ENCODE peak calls at places on chromosomes 11 and 22, in five cellular contexts. P is OCI-LY7; C is lung; M is naive thymus-derived CD4-positive, alpha-beta T cell; T is adrenal gland. N is an unnamed sample. For H3K4me1, the result is how much of the 10 kb centered on the place peaks cover.

GRCh38 chr11:76700177-76701100 is 29.9 kb upstream of the LRRC32 start:
- DNase-seq in P (no peak), C (peak), M (no peak), T (peak), N (peak)

GRCh38 chr22:46576556-46577351 is 39.3 kb upstream of the CELSR1 start:
- DNase-seq in P (peak), C (no peak), M (peak), T (peak), N (peak)

GRCh38 chr11:114132944-114133394 is 73.5 kb downstream of the ZBTB16 start:
- DNase-seq in P (no peak), C (no peak), M (no peak), T (no peak), N (no peak)

GRCh38 chr11:63602296-63602695 is 11.9 kb downstream of the PLAAT3 start:
- DNase-seq in P (no peak), C (no peak), M (no peak), T (peak), N (no peak)

GRCh38 chr11:25953015-25953414 is 378.9 kb upstream of the ANO3 start:
- DNase-seq in P (no peak), C (no peak), M (no peak), T (no peak), N (no peak)

GRCh38 chr11:11416502-11416901 is 63.5 kb upstream of the CSNK2A3 start:
- DNase-seq in P (no peak), C (no peak), M (no peak), T (peak), N (no peak)

GRCh38 chr11:61777234-61778090 is 14.9 kb downstream of the TMEM258 start:
- DNase-seq in P (no peak), C (no peak), M (peak), T (peak), N (no peak)

GRCh38 chr22:23182289-23183106 is 2.2 kb downstream of the BCR start:
- DNase-seq in P (peak), C (no peak), M (peak), T (peak), N (no peak)

GRCh38 chr11:6650980-6651379 is 4.6 kb downstream of the DCHS1 start:
- DNase-seq in P (no peak), C (no peak), M (no peak), T (no peak), N (no peak)

GRCh38 chr11:69892237-69892985 is 73.2 kb upstream of the FGF3 start:
- DNase-seq in P (no peak), C (no peak), M (no peak), T (no peak), N (peak)

GRCh38 chr22:47198801-47199251 is 436.4 kb downstream of the TBC1D22A start:
- DNase-seq in P (no peak), C (peak), M (no peak), T (no peak), N (no peak)

GRCh38 chr22:20494978-20495860 is at the start of gene KLHL22:
- DNase-seq in P (peak), C (peak), M (no peak), T (peak), N (peak)

GRCh38 chr11:35183526-35183925 is 44.6 kb downstream of the CD44 start:
- DNase-seq in P (no peak), C (no peak), M (no peak), T (no peak), N (no peak)

GRCh38 chr11:71247551-71248250 is 4.7 kb downstream of the SHANK2 start:
- DNase-seq in P (no peak), C (no peak), M (no peak), T (no peak), N (no peak)

GRCh38 chr11:62195945-62196344 is 5.9 kb downstream of the SCGB1D1 start:
- DNase-seq in P (no peak), C (no peak), M (no peak), T (no peak), N (no peak)

GRCh38 chr11:116607027-116607426 is 165.8 kb downstream of the BUD13 start:
- DNase-seq in P (no peak), C (no peak), M (no peak), T (no peak), N (no peak)

GRCh38 chr11:121929581-121929980 is 186.4 kb downstream of the BLID start:
- DNase-seq in P (no peak), C (no peak), M (no peak), T (peak), N (peak)

GRCh38 chr11:17683378-17684161 is 35.8 kb upstream of the MYOD1 start:
- DNase-seq in P (no peak), C (no peak), M (no peak), T (no peak), N (no peak)

GRCh38 chr11:19951558-19952083 is 208.7 kb downstream of the DBX1 start:
- DNase-seq in P (peak), C (no peak), M (peak), T (no peak), N (no peak)

GRCh38 chr22:37088750-37089408 is 20.6 kb downstream of the TMPRSS6 start:
- DNase-seq in P (no peak), C (no peak), M (no peak), T (no peak), N (no peak)

GRCh38 chr11:125404811-125405481 is 91.1 kb downstream of the FEZ1 start:
- DNase-seq in P (peak), C (peak), M (peak), T (peak), N (peak)

GRCh38 chr11:44570411-44571155 is 5.1 kb downstream of the CD82 start:
- DNase-seq in P (no peak), C (no peak), M (no peak), T (no peak), N (no peak)

GRCh38 chr11:44573333-44573732 is 7.9 kb downstream of the CD82 start:
- DNase-seq in P (no peak), C (no peak), M (no peak), T (no peak), N (no peak)

GRCh38 chr11:44572431-44572830 is 7.0 kb downstream of the CD82 start:
- DNase-seq in P (no peak), C (no peak), M (no peak), T (no peak), N (no peak)

GRCh38 chr11:44574620-44575287 is 9.3 kb downstream of the CD82 start:
- DNase-seq in P (peak), C (no peak), M (peak), T (no peak), N (no peak)

GRCh38 chr11:44572884-44573283 is 7.4 kb downstream of the CD82 start:
- DNase-seq in P (no peak), C (no peak), M (no peak), T (no peak), N (no peak)
- H3K4me1 ChIP-seq in P (under half), C (under half), M (half or more), T (under half), N (under half)

GRCh38 chr11:128465946-128466688 is 121.2 kb downstream of the ETS1 start:
- DNase-seq in P (no peak), C (no peak), M (no peak), T (no peak), N (no peak)
- H3K4me1 ChIP-seq in P (half or more), C (under half), M (half or more), T (under half), N (under half)

GRCh38 chr11:67410369-67410831 is 5.1 kb upstream of the CARNS1 start:
- DNase-seq in P (no peak), C (no peak), M (no peak), T (no peak), N (no peak)
- H3K4me1 ChIP-seq in P (half or more), C (under half), M (half or more), T (under half), N (under half)

GRCh38 chr11:107123022-107123421 is 104.7 kb upstream of the GUCY1A2 start:
- DNase-seq in P (no peak), C (no peak), M (no peak), T (no peak), N (no peak)
- H3K4me1 ChIP-seq in P (under half), C (under half), M (under half), T (under half), N (under half)

GRCh38 chr11:112584674-112585073 is 324.0 kb upstream of the PLET1 start:
- DNase-seq in P (peak), C (no peak), M (no peak), T (no peak), N (peak)
- H3K4me1 ChIP-seq in P (under half), C (under half), M (under half), T (under half), N (under half)

DNA sequence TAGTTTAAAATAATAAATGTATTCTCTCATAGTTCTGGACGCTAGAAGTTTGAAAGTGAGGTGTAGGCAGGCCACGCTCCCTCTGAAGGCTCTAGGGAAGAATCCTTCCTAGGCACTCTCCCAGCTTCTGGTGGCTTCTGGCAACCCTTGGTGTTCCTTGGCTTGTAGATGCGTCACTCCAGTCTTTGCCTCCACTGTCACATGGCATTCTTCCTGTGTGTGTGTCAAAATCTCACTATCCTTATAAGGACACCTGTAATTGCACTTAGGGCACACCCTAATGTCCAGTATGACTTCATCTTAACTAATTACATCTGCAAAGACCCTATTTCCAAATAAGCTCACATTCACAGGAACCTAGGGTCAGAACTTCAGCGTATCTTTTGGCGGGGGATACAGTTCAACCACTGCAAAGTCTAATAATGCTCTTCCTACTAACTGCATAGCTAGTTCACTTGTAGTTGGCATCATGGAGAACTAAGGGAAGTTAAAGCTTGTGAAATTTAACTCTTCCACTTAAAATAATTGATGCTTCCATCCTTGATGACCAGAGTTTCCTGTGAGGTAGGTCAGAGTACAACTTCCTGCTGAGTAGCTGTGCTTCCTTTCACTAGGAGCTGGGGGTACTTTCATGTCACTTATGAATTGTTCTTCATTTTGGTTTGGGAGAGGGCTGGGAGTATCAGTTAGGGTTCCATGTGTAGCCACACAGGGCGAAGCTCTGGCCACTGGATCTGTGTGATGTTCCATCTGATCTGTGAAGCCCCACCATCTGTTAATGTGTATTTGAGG is 10.4 kb downstream of the YWHAH start:
- DNase-seq in P (no peak), C (no peak), M (no peak), T (no peak), N (no peak)
- H3K4me1 ChIP-seq in P (under half), C (under half), M (under half), T (under half), N (under half)

DNA sequence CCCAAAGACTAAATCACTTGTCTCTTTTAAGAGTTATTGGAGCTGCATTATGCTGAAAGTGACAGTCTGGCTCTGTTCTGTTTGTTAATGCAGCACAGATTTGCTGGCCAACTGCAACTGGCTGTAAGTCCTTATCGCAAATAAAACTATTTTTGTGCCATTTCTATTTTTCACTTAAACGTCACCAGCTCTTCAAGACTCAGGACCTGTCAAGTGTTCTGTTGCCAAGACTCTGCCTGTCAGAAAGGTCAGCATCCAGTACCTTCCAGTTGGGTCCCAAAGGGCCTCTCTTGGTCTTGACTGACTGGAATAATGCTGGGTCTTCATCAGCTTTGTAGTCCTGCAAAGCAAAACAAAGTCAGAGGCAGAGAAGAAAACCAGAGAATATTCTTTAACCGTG is 45.6 kb downstream of the PITPNB start:
- DNase-seq in P (no peak), C (no peak), M (no peak), T (peak), N (no peak)
- H3K4me1 ChIP-seq in P (under half), C (under half), M (under half), T (under half), N (under half)

GRCh38 chr22:40237241-40237640 is 59.5 kb downstream of the TNRC6B start:
- DNase-seq in P (peak), C (no peak), M (no peak), T (no peak), N (no peak)

GRCh38 chr22:40237788-40238424 is 60.2 kb downstream of the TNRC6B start:
- DNase-seq in P (no peak), C (no peak), M (no peak), T (no peak), N (no peak)

GRCh38 chr22:40240160-40240559 is 62.4 kb downstream of the TNRC6B start:
- DNase-seq in P (no peak), C (no peak), M (no peak), T (no peak), N (no peak)

GRCh38 chr22:40239345-40239683 is 61.6 kb downstream of the TNRC6B start:
- DNase-seq in P (no peak), C (no peak), M (no peak), T (no peak), N (no peak)

GRCh38 chr22:40238425-40239344 is 61.0 kb downstream of the TNRC6B start:
- DNase-seq in P (no peak), C (no peak), M (no peak), T (peak), N (no peak)
- H3K4me1 ChIP-seq in P (under half), C (under half), M (half or more), T (under half), N (under half)

DNA sequence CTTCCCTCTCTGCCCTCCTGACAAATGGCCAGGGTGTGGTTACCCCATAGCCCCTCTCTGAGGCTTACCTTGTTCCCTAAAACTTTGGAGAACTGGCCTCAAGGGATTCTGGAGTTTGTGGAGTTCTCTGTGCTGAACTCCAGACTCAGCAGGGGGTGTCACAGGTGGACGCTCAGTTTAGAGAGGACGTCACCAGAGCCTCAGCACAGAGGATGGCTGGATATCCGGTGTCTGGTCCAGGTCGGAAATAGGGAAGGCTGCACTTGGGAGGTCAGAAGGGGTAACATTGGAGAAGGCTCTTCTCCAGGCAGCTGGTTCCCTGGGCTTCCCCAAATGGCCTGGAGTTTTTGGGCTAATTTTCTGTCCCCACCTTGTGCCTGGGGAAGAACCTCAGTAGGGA is 64.2 kb downstream of the ADAMTS15 start:
- DNase-seq in P (no peak), C (no peak), M (no peak), T (no peak), N (no peak)
- H3K4me1 ChIP-seq in P (under half), C (under half), M (under half), T (under half), N (under half)

GRCh38 chr22:50542416-50542927 is 3.2 kb upstream of the KLHDC7B start:
- DNase-seq in P (no peak), C (peak), M (no peak), T (no peak), N (no peak)
- H3K4me1 ChIP-seq in P (half or more), C (under half), M (under half), T (under half), N (under half)

N was measured in BE2C.